ENCODE peak calls at places on chromosomes 12 and 14, in four cellular contexts. C, M, J and U are unnamed samples.

GRCh38 chr12:12442548-12443071 is 85.7 kb downstream of the BORCS5 start:
- DNase-seq in C (no peak), M (no peak), J (no peak), U (no peak)

GRCh38 chr12:125161712-125162023 is 96.4 kb downstream of the AACS start:
- DNase-seq in C (no peak), M (no peak), J (no peak), U (no peak)

GRCh38 chr12:20624718-20625117 is 70.4 kb upstream of the SLCO1C1 start:
- DNase-seq in C (no peak), M (no peak), J (no peak), U (no peak)

GRCh38 chr12:99960312-99960711 is 24.4 kb downstream of the ANKS1B start:
- DNase-seq in C (no peak), M (no peak), J (no peak), U (no peak)

GRCh38 chr12:1811281-1811947 is 9.0 kb upstream of the LRTM2 start:
- DNase-seq in C (no peak), M (no peak), J (no peak), U (no peak)

GRCh38 chr12:112328411-112329124 is 53.7 kb downstream of the HECTD4 start:
- DNase-seq in C (no peak), M (no peak), J (no peak), U (no peak)

GRCh38 chr12:21950649-21951048 is 9.4 kb upstream of the ABCC9 start:
- DNase-seq in C (no peak), M (no peak), J (no peak), U (no peak)

GRCh38 chr14:32354716-32355115 is 25.6 kb downstream of the AKAP6 start:
- DNase-seq in C (no peak), M (no peak), J (no peak), U (no peak)

GRCh38 chr12:47107446-47107845 is 27.7 kb upstream of the AMIGO2 start:
- DNase-seq in C (no peak), M (no peak), J (no peak), U (no peak)

GRCh38 chr14:55532645-55533309 is 47.2 kb upstream of the KTN1 start:
- DNase-seq in C (no peak), M (no peak), J (no peak), U (no peak)
- TF ChIP-seq CTCF in C (no peak), M (no peak), J (no peak), U (no peak)

DNA sequence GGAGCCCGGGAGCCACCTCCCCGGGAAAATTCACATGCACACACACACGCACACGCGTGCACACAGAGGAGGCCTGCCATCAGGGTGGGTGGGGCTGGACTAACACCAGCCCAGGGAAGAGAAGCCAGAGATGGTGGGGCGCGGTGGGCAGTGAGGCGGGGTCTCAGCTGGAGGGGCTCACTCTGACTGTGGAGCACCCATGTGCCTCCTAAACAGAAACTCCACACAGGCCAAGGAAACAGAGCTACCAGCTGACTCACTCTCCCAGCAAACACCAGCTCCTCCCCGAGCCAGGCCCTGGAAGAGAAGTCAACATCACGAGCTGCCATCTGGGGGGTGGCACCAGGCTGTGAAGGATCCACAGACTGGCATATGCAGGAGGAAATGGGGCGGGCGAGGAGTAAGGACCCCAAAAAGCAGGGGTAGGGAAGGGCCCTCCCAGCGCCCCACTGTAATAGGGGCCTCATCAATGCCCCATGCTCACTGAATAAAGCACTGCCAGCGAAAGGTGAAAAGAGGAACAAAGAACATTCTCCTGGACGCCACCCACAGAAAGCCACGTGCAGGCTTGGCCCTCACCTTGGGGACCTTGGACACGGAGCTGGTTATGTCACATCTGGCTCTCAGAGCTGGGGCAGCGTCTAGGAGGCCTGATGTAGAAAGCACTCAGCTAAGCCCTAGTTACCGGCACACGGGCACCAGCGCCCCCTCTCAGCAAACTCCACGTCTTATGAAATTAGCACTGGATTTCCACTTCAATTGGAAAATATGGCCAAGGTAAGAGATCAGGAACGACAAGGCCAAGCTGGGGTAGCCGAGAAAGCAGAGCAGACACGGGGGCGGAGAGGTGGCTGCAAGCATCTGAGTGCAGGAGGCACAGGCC is 8.4 kb upstream of the INF2 start:
- DNase-seq in C (peak; percentile 70), M (no peak), J (no peak), U (peak; percentile 66)
- H3K4me3 ChIP-seq in C (no peak overlapping the region), M (no peak overlapping the region), J (peak overlapping the region; percentile 20), U (no peak overlapping the region)

DNA sequence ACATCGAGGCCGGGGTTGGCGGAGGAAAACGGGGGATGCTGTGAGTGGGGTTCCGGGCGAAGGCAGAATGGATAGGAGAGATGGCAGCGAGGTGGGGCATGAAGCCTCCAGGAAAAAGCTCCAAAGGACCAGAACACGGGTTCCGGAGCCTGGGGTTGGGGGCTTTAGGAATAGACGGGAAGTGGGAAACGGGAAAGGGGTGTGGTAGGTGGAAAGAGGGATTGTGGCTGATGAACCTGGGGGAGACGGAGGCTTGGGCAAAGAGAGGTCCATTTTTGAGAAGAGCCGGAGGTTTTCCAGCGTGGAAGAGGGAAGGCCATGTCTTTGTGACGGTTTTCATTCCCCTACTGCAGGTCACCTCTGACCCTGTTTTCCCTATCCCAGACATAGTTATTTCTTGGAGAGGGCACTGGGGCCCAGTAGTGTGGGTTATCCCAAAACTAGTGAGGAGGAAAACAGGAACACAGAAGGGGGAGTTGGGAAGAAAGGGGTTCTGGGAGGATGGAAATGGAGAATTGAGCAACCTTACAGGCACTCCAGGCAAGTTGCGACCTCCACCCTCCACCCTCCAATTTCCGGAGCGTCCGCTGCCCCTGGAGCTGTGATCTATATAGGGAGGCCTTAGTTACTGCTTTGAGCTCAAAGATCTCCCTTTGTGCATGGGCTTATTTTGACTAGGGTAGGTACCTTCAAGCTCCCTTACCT is 1.1 kb downstream of the ATN1 start:
- DNase-seq in C (no peak), M (no peak), J (no peak), U (no peak)
- TF ChIP-seq POLR2A in C (no peak), M (no peak), J (no peak), U (no peak)

GRCh38 chr12:121026274-121027045 is 10.2 kb upstream of the C12orf43 start:
- DNase-seq in C (no peak), M (no peak), J (no peak), U (no peak)
- TF ChIP-seq CTCF in C (no peak), M (no peak), J (no peak), U (no peak)

GRCh38 chr12:49567302-49567610 is 686 bp downstream of the MCRS1 start:
- DNase-seq in C (no peak), M (no peak), J (no peak), U (no peak)

GRCh38 chr12:49567611-49568441 is at the start of gene MCRS1:
- DNase-seq in C (peak; percentile 83), M (peak; percentile 90), J (no peak), U (peak; percentile 84)

GRCh38 chr12:49565119-49565955 is 2.6 kb downstream of the MCRS1 start:
- DNase-seq in C (no peak), M (no peak), J (no peak), U (no peak)

GRCh38 chr12:49565956-49566265 is 2.0 kb downstream of the MCRS1 start:
- DNase-seq in C (no peak), M (no peak), J (no peak), U (no peak)

DNA sequence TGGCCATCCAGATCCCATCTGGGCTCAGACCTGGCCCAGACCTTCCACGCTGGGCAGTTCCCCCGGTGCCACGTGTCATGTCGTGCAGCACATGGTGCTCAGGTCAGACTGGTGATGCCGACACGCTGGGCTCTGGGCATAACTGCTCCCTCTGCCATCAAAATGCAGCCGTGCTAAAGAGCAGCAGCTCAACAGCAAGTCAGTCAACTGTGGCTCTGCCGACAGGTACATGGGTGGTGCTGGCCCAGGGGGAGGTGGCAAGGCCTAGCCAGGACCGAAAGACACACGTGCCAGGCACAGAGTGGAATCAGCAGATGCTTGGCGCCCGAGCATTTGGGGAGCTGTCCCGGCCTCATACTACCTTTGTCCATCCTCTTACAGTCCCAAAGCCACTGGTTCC is 1.6 kb downstream of the MCRS1 start:
- DNase-seq in C (no peak), M (no peak), J (no peak), U (no peak)
- H3K4me3 ChIP-seq in C (no peak overlapping the region), M (no peak overlapping the region), J (no peak overlapping the region), U (no peak overlapping the region)

GRCh38 chr14:96261772-96262485 is 5.9 kb downstream of the BDKRB1 start:
- DNase-seq in C (no peak), M (no peak), J (no peak), U (no peak)
- TF ChIP-seq POLR2A in C (no peak), M (no peak), J (no peak), U (no peak)

DNA sequence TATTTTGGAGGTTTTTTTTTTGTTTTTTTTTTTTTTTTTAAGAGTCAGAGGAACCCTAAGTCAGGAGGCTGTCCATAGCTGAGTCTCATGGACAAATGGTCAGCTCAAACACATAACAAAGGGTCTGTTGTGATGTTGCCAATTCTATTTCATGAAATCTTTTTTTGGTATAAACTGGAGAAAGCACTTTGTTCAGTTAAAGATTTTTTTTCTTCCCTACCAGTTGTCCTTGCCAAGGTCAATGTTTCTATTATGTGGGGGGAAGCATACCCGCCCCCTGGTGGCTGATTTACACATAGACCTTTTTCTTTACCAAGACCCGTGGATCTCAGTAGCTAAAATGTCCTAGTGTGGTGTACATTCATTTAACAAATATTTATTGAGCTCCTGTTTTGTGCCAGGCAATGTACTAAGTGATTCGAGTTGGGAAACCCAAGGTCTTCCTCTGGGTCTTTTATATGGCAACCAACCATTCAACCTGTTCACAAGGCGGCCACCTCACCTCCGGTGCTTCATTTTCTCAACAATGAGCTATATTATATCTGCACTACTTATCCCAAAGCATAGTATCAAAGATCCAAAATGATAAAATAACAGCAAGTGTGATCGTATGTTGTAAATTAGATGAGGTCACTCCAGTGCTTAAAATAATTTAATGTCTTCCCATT is 214.5 kb downstream of the PAH start:
- DNase-seq in C (peak; percentile 10), M (peak; percentile 80), J (no peak), U (peak; percentile 53)
- TF ChIP-seq CTCF in C (peak; percentile 39), M (peak; percentile 44), J (peak; percentile 31), U (peak; percentile 47)

DNA sequence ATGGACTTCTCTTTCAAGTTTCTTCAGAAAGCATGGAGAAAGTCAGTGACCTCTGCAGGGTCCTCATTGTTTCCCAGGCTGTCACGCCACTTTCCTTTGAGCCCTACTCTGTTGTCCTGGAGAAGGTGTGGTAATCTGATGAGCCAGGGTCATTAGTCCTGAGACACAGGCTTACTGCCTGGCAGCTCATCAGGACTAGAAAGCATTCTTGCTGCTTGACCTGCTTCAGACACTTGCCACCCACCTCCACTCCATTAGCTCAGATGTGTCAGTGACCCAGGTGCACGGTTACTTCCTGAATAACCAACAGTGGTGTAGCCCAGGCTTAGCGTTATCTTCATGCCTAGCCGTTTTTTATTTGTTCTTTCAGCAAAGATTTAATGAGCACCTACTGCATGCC is 93.9 kb downstream of the FGD4 start:
- DNase-seq in C (no peak), M (no peak), J (no peak), U (no peak)
- H3K4me3 ChIP-seq in C (no peak overlapping the region), M (no peak overlapping the region), J (no peak overlapping the region), U (no peak overlapping the region)

GRCh38 chr14:72466325-72466724 is 427.6 kb downstream of the DPF3 start:
- DNase-seq in C (no peak), M (no peak), J (no peak), U (no peak)
- TF ChIP-seq POLR2A in C (no peak), M (no peak), J (no peak), U (no peak)